ENCODE peak calls at places on chromosomes 13 and 19, in four cellular contexts. Q is BE2C, N is osteoblast, Y is hepatocyte. R is an unnamed sample. For H3K36me3, the result is how much of the 10 kb centered on the place peaks cover.

GRCh38 chr13:51277943-51278342 is 55.7 kb downstream of the FAM124A start:
- DNase-seq in Q (no peak), N (no peak), Y (no peak), R (no peak)

GRCh38 chr19:49067554-49067953 is 2.9 kb upstream of the NTF4 start:
- DNase-seq in Q (no peak), N (peak), Y (no peak), R (no peak)

GRCh38 chr13:111542530-111543341 is 222.3 kb downstream of the TEX29 start:
- DNase-seq in Q (no peak), N (no peak), Y (no peak), R (peak)

GRCh38 chr19:17555929-17556813 is 722 bp downstream of the COLGALT1 start:
- DNase-seq in Q (peak), N (peak), Y (peak), R (peak)

GRCh38 chr19:15331419-15332310 is 674 bp downstream of the BRD4 start:
- DNase-seq in Q (peak), N (peak), Y (peak), R (peak)

GRCh38 chr19:56637976-56638555 is 4.9 kb upstream of the SMIM17 start:
- DNase-seq in Q (peak), N (peak), Y (peak), R (peak)

GRCh38 chr19:54231077-54231931 is 8.5 kb upstream of the LILRB3 start:
- DNase-seq in Q (peak), N (peak), Y (peak), R (peak)

GRCh38 chr13:29925457-29925856 is 75.0 kb upstream of the UBL3 start:
- DNase-seq in Q (peak), N (no peak), Y (peak), R (no peak)

GRCh38 chr13:55263045-55263444 is 1877.7 kb upstream of the PRR20A start:
- DNase-seq in Q (no peak), N (no peak), Y (no peak), R (no peak)

GRCh38 chr13:109148243-109148642 is 518.8 kb downstream of the MYO16 start:
- DNase-seq in Q (no peak), N (no peak), Y (no peak), R (no peak)

GRCh38 chr13:26589754-26590153 is 32.3 kb downstream of the WASF3 start:
- DNase-seq in Q (no peak), N (no peak), Y (no peak), R (no peak)

GRCh38 chr19:4388171-4389063 is 11.9 kb downstream of the SH3GL1 start:
- DNase-seq in Q (no peak), N (peak), Y (peak), R (peak)

GRCh38 chr13:27830010-27830409 is 37.7 kb downstream of the GSX1 start:
- DNase-seq in Q (peak), N (peak), Y (peak), R (peak)

GRCh38 chr13:95160112-95160906 is 140.9 kb downstream of the ABCC4 start:
- DNase-seq in Q (no peak), N (no peak), Y (no peak), R (no peak)

GRCh38 chr19:34244611-34245299 is 9.6 kb upstream of the GARRE1 start:
- DNase-seq in Q (no peak), N (no peak), Y (no peak), R (no peak)

GRCh38 chr19:8307400-8307964 is 676 bp downstream of the CD320 start:
- DNase-seq in Q (peak), N (peak), Y (no peak), R (peak)

GRCh38 chr19:55452381-55453325 is 8.8 kb downstream of the ISOC2 start:
- DNase-seq in Q (peak), N (peak), Y (peak), R (peak)

GRCh38 chr13:37011788-37012187 is 11.2 kb downstream of the EXOSC8 start:
- DNase-seq in Q (no peak), N (no peak), Y (no peak), R (no peak)

GRCh38 chr19:2567580-2567979 is 91.7 kb downstream of the GADD45B start:
- DNase-seq in Q (no peak), N (no peak), Y (no peak), R (peak)

GRCh38 chr13:94214979-94215378 is 264.5 kb downstream of the DCT start:
- DNase-seq in Q (no peak), N (no peak), Y (no peak), R (no peak)

GRCh38 chr13:94656766-94657165 is 55.1 kb downstream of the GPR180 start:
- DNase-seq in Q (no peak), N (peak), Y (peak), R (no peak)

GRCh38 chr13:48655291-48655690 is 1.6 kb downstream of the CYSLTR2 start:
- DNase-seq in Q (peak), N (no peak), Y (no peak), R (no peak)

DNA sequence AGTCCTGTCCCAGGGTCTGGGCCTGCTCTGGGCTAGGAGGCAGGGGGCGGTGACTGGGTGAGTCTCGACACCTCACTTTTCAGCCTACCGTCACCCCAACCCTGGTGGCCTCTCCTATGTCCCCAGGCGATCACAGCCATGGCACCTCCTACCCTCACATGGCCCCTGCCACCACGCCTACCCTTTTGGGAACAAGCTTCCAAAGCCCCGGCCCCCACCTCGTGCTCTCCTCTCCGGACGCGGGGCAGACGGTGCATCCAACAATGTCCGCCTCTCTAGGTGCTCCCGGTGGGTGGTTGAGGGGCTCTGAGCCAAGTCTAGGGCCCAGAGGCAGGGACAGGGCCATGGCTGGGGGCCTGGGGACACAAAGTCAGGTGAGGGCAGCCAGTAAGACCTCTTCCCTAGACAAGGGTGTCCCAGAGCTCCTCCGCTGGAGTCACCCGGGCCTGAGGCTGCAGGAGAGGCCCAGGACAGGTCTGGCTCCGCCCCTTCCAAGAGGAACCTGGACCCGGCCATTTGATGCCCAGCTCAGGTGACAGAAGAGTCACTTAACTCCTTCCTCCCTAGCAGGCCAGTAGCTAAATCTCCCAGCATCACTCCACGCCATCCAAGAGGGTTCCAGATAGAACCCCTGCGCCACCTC is at the start of gene SYNE4:
- DNase-seq in Q (no peak), N (peak), Y (peak), R (peak)
- H3K4me3 ChIP-seq in Q (peak), N (peak), Y (peak), R (peak)

DNA sequence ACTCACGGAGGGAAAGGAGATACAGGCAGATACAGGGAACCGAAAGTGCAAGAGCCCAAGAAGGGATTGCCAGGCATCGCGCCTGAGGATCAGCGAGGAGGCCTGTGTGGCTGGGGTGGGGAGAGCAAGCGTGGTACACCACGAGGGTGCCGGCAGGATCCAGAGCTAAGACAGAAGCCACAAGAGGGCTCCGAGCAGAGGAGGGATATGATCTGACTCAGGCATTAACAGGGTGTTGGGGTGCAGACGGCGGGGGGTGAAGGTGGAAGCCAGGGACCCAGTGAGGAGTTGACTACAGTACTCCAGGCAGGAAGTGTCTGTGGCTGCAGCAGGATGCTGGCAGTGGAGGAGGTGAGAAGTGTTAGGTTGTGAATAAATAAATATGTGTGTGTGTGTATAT is 5.4 kb upstream of the PPP1R37 start:
- DNase-seq in Q (no peak), N (peak), Y (no peak), R (no peak)
- H3K36me3 ChIP-seq in Q (under half), N (under half), Y (under half), R (under half)

DNA sequence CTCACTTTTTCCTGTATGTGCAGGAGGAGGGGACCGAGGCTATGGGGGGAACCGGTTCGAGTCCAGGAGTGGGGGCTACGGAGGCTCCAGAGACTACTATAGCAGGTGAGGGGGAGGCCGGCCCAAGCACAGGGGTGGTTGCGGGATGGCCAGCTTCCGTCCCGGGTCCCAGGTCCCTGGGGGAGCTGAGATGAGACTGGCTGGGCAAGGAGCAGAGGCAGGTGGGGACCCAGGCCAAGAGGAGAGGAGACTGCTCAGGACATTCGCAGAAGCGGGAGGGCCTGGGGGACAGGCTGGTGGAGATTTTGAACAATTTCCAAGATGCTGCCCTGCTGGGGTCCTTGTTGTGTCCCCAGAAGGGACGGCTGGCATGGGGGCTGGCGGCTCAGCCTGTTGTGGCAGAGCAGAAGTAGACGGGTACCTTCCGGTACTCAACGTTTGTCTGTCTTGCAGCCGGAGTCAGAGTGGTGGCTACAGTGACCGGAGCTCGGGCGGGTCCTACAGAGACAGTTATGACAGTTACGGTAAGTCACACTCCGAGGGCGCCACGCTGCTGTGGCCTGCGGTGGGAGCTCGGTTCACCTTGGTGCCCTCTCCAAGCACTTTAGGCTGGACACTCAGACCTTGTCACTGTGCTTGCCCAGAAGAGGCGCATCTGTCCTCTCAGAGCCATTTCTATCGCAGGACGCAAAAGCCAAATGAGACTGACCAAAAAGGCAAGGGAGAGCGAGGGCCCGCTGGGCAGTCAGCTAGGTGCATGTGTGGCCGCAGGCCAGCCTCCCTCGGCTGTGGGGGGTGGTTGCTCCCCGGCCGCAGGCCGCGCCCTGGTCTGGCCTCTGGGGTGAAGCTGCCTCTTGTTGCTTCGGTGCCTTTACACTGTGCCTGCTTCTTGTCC is 2.6 kb downstream of the CIRBP start:
- DNase-seq in Q (no peak), N (no peak), Y (no peak), R (no peak)
- H3K4me3 ChIP-seq in Q (no peak), N (peak), Y (no peak), R (no peak)

GRCh38 chr19:39345956-39346355 is 3.7 kb downstream of the SAMD4B start:
- DNase-seq in Q (no peak), N (no peak), Y (no peak), R (no peak)

GRCh38 chr19:39349326-39349725 is 7.1 kb downstream of the SAMD4B start:
- DNase-seq in Q (no peak), N (no peak), Y (no peak), R (no peak)

GRCh38 chr19:39350156-39350555 is 7.9 kb downstream of the SAMD4B start:
- DNase-seq in Q (no peak), N (peak), Y (no peak), R (no peak)

GRCh38 chr19:39351537-39352037 is 9.4 kb downstream of the SAMD4B start:
- DNase-seq in Q (no peak), N (peak), Y (no peak), R (no peak)

DNA sequence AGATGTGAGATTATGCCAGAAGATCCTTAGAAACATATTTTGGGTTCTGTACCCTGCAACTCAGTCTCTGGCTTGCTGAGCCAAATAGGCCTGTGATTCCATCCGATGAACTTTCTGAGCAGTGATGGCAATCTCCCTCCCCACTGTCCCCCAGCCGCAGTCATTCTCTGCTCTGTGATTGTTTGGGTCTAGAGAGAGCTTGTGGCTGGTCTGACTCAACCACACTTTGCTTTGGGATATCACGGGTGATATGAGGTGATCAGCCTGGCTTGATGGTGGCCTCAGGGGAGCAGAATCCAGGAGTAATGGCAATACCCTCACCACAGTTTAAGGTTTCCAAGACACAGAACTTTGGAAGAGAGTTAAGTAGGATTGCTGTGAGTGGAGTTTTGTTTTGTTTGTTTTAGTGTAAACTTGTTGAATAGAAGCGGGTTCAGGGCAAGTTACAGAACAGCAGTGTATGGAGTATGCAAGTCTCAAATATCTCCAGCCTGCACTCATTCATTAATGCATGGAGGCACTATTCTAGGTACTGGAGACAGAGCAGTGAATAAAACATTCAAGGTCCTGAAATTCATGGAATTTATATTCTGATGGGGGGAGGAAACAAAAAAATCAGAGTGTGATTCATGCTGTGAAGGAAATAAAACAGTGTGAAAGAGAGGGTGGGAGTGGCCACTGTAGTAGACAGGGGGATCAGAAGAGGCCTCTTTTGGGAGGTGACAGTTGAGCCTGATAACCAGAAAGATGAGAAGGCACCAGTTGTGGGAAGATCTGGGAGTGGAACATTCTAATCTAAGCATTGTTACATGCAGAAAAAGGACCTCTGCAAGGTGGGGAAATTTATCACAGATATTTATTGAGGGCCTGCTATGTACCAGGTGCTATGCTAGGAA is 5.4 kb downstream of the SAMD4B start:
- DNase-seq in Q (no peak), N (peak), Y (no peak), R (no peak)
- H3K36me3 ChIP-seq in Q (under half), N (under half), Y (under half), R (under half)

GRCh38 chr13:40776232-40776631 is 5.2 kb upstream of the MRPS31 start:
- DNase-seq in Q (no peak), N (no peak), Y (no peak), R (no peak)

GRCh38 chr13:40777166-40777956 is 6.4 kb upstream of the MRPS31 start:
- DNase-seq in Q (peak), N (no peak), Y (peak), R (peak)

GRCh38 chr13:40777957-40778235 is 6.9 kb upstream of the MRPS31 start:
- DNase-seq in Q (no peak), N (no peak), Y (no peak), R (no peak)

GRCh38 chr13:40774672-40775071 is 3.7 kb upstream of the MRPS31 start:
- DNase-seq in Q (no peak), N (no peak), Y (no peak), R (no peak)

GRCh38 chr13:40776681-40777165 is 5.7 kb upstream of the MRPS31 start:
- DNase-seq in Q (no peak), N (no peak), Y (no peak), R (no peak)
- H3K4me3 ChIP-seq in Q (no peak), N (peak), Y (no peak), R (no peak)

DNA sequence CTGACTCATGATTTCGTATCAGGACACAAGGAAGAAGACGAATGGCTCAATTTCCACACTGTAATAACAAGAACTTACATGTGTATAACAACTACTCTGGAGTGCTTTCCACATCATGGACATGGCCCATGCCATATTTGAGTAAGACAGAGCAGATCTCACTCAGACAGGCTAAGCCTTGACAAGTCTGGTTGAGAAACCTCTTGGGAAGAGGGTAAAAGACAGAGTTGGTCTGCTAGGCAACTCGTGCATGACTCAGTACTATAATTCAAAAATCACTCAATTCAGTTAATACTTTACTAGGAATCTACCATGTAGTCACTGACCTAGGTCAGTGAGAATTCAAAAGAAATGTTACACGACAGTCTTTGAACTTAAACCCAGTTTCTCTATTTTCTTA is 5.7 kb upstream of the THSD1 start:
- DNase-seq in Q (no peak), N (peak), Y (peak), R (no peak)
- H3K36me3 ChIP-seq in Q (under half), N (under half), Y (under half), R (under half)

GRCh38 chr13:45310341-45311138 is 30.4 kb downstream of the TPT1 start:
- DNase-seq in Q (no peak), N (no peak), Y (no peak), R (no peak)
- H3K4me3 ChIP-seq in Q (peak), N (peak), Y (no peak), R (no peak)

DNA sequence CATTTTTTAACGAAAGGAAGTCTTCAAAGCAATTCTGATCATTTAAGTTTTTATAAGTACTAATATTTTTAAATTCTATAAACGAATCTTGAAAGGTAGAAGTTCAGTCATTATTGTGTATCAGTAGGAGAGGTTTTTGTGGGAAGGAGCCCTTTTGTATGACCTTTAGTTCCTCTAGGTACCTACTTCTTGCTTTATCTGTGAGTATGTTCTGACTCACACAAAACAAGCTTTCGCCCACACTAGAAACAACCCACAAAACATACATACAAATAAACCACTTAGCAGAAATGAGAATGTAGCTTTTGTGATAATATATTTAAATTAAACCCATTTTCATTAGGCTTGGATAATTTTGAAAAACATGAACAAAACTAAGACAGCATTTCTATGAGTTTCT is 27.8 kb downstream of the ERCC5 start:
- DNase-seq in Q (no peak), N (no peak), Y (no peak), R (no peak)
- H3K36me3 ChIP-seq in Q (under half), N (under half), Y (under half), R (under half)

DNA sequence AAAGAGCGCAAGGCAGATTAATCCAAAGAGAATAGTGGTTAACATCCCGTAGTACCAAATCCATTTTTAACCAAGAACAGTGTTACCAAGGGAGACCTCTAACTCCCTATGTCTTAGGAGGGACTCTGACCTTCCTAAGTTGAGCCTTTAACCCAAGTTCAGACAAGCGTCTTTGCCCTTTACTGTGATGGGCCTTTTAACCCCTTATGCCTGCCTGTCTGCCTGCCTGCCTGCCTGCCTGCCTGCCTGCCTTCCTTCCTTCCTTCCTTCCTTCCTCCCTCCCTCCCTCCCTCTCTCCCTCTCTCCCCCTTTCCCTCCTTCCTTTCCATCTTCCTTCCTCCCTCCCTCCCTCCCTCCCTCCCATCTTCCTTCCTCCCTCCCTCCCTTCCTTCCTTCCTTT is 32.6 kb downstream of the CEACAM1 start:
- DNase-seq in Q (no peak), N (no peak), Y (no peak), R (no peak)
- H3K4me3 ChIP-seq in Q (no peak), N (no peak), Y (no peak), R (no peak)

R was measured in H7.